ENCODE peak calls at places on chromosome 3, in nine cellular contexts. A is HT1080; V is stimulated activated effector memory CD8-positive, alpha-beta T cell treated with anti-CD3 and anti-CD28 coated beads, Interleukin-12 subunit alpha, Interleukin-12 subunit beta, amount 100 ng/mL, for 72 hours; Y is GM13976; F is thoracic aorta; O is fibroblast of lung; W is tibial nerve; G is ACHN; C is A549. P is an unnamed sample.

GRCh38 chr3:188349276-188349962 is 195.5 kb downstream of the LPP start:
- DNase-seq in C (no peak), V (no peak), O (peak), Y (no peak), A (no peak), W (no peak), G (peak), F (no peak), P (no peak)

GRCh38 chr3:78919021-78919755 is 848.6 kb downstream of the ROBO1 start:
- DNase-seq in C (peak), Y (peak), V (no peak), O (peak), G (peak), W (no peak), A (peak), F (no peak), P (no peak)

GRCh38 chr3:142934897-142935269 is 28.6 kb downstream of the PAQR9 start:
- DNase-seq in V (no peak), W (no peak), G (no peak), A (no peak), F (no peak), C (no peak), Y (no peak), O (no peak), P (no peak)

GRCh38 chr3:125067225-125067624 is 11.4 kb upstream of the HEG1 start:
- DNase-seq in C (no peak), W (no peak), F (no peak), V (no peak), G (no peak), A (peak), O (peak), Y (no peak), P (no peak)

GRCh38 chr3:27479816-27480543 is 4.2 kb downstream of the SLC4A7 start:
- DNase-seq in G (no peak), V (no peak), F (no peak), Y (peak), W (no peak), A (no peak), C (no peak), O (no peak), P (no peak)

GRCh38 chr3:127006781-127007436 is 24.0 kb downstream of the PLXNA1 start:
- DNase-seq in Y (no peak), V (no peak), C (no peak), G (no peak), F (no peak), O (peak), W (no peak), A (peak), P (no peak)

GRCh38 chr3:193134895-193135294 is 106.1 kb upstream of the PLAAT1 start:
- DNase-seq in A (peak), O (peak), Y (no peak), C (no peak), V (no peak), F (no peak), G (peak), W (no peak), P (no peak)

GRCh38 chr3:193231201-193231600 is 9.8 kb upstream of the PLAAT1 start:
- DNase-seq in V (no peak), G (no peak), Y (no peak), O (no peak), F (no peak), W (no peak), A (no peak), C (no peak), P (no peak)

GRCh38 chr3:31579828-31580227 is 47.1 kb downstream of the STT3B start:
- DNase-seq in W (no peak), A (no peak), G (no peak), F (no peak), C (no peak), V (no peak), O (no peak), Y (no peak), P (no peak)

GRCh38 chr3:67327582-67327981 is 326.8 kb downstream of the SUCLG2 start:
- DNase-seq in O (no peak), Y (no peak), C (no peak), A (no peak), G (no peak), F (no peak), W (no peak), V (no peak), P (no peak)

GRCh38 chr3:53816430-53816829 is 29.8 kb downstream of the CHDH start:
- DNase-seq in W (no peak), A (no peak), V (no peak), Y (no peak), O (peak), F (no peak), C (no peak), G (no peak), P (no peak)

GRCh38 chr3:57956119-57956832 is 51.9 kb upstream of the FLNB start:
- DNase-seq in A (peak), F (no peak), O (peak), Y (no peak), V (no peak), G (peak), C (peak), W (no peak), P (no peak)

GRCh38 chr3:160622263-160623045 is 54.5 kb upstream of the ARL14 start:
- DNase-seq in W (no peak), O (peak), V (no peak), F (no peak), G (no peak), Y (no peak), A (no peak), C (no peak), P (no peak)

GRCh38 chr3:176513604-176514003 is 683.7 kb downstream of the TBL1XR1 start:
- DNase-seq in C (no peak), Y (no peak), G (no peak), O (no peak), W (no peak), F (no peak), V (no peak), A (no peak), P (no peak)

GRCh38 chr3:128784228-128784627 is 58.2 kb downstream of the RAB7A start:
- DNase-seq in V (no peak), W (no peak), C (peak), A (no peak), F (no peak), O (no peak), G (peak), Y (no peak), P (no peak)

GRCh38 chr3:129673012-129673411 is 66.5 kb upstream of the PLXND1 start:
- DNase-seq in V (no peak), G (no peak), F (no peak), C (no peak), O (no peak), W (no peak), Y (no peak), A (no peak), P (no peak)

GRCh38 chr3:5002174-5002870 is 23.1 kb downstream of the BHLHE40 start:
- DNase-seq in A (no peak), Y (no peak), F (no peak), O (no peak), W (no peak), C (no peak), V (no peak), G (no peak), P (peak)

GRCh38 chr3:192408007-192408655 is 319.2 kb downstream of the FGF12 start:
- DNase-seq in Y (peak), W (no peak), A (no peak), V (no peak), C (no peak), G (no peak), F (no peak), O (peak), P (no peak)

GRCh38 chr3:195870442-195870841 is 37.9 kb downstream of the TNK2 start:
- DNase-seq in C (no peak), F (no peak), G (peak), V (no peak), O (no peak), W (no peak), Y (no peak), A (no peak), P (no peak)

GRCh38 chr3:143182861-143183667 is 63.5 kb downstream of the CHST2 start:
- DNase-seq in Y (no peak), A (no peak), G (no peak), V (no peak), F (no peak), C (no peak), W (no peak), O (no peak), P (no peak)

GRCh38 chr3:136734382-136735070 is 17.7 kb downstream of the STAG1 start:
- DNase-seq in W (no peak), V (no peak), O (no peak), A (peak), G (peak), F (no peak), C (no peak), Y (peak), P (no peak)

GRCh38 chr3:175805825-175806224 is 946.7 kb downstream of the NAALADL2 start:
- DNase-seq in A (no peak), Y (no peak), C (no peak), W (no peak), F (no peak), G (no peak), V (no peak), O (peak), P (no peak)

GRCh38 chr3:51934139-51934850 is 7.4 kb downstream of the RRP9 start:
- DNase-seq in G (no peak), F (no peak), C (no peak), Y (no peak), A (no peak), W (no peak), O (no peak), V (no peak), P (no peak)

GRCh38 chr3:45887759-45888511 is 1.6 kb downstream of the CCR9 start:
- DNase-seq in C (no peak), W (no peak), O (peak), Y (no peak), A (no peak), V (no peak), F (no peak), G (no peak), P (no peak)

GRCh38 chr3:42662813-42663535 is 9.5 kb downstream of the ZBTB47 start:
- DNase-seq in F (no peak), V (no peak), C (no peak), G (no peak), A (no peak), W (no peak), O (no peak), Y (peak), P (no peak)

GRCh38 chr3:40337136-40338108 is 27.9 kb downstream of the EIF1B start:
- DNase-seq in W (no peak), C (no peak), F (no peak), A (peak), Y (peak), O (no peak), G (no peak), V (peak), P (no peak)

GRCh38 chr3:62529230-62529629 is 155.9 kb upstream of the FEZF2 start:
- DNase-seq in W (peak), V (no peak), G (peak), F (no peak), C (peak), O (peak), Y (no peak), A (no peak), P (no peak)

GRCh38 chr3:161222662-161223061 is 1.6 kb downstream of the NMD3 start:
- DNase-seq in F (no peak), O (peak), Y (no peak), W (no peak), C (no peak), V (no peak), G (no peak), A (peak), P (no peak)